ENCODE peak calls at places on chromosomes 5 and 9, in ten cellular contexts. K is lower lobe of right lung, D is mucosa of descending colon, B is Calu3, F is HL-60, L is HCT116, H is mesothelial cell of epicardium, G is foreskin fibroblast, A is GM13976, U is endothelial cell. J is an unnamed sample.
A peak's percentile ranks its signal among the peaks of the same experiment; 100 is the strongest.

GRCh38 chr9:130239741-130240241 is 25.8 kb upstream of the HMCN2 start:
- DNase-seq in B (no peak), A (peak; percentile 65), F (no peak), H (no peak), D (peak; percentile 49), K (no peak), U (no peak), G (peak; percentile 60), L (no peak), J (peak; percentile 61)

GRCh38 chr5:177432143-177432904 is 5.8 kb downstream of the GRK6 start:
- DNase-seq in U (no peak), H (no peak), G (no peak), F (no peak), B (no peak), A (peak; percentile 52), D (peak; percentile 58), L (no peak), K (no peak), J (no peak)

GRCh38 chr5:124590686-124591085 is 155.8 kb downstream of the ZNF608 start:
- DNase-seq in U (no peak), L (no peak), F (no peak), G (no peak), K (no peak), A (no peak), D (no peak), B (no peak), H (no peak), J (no peak)

GRCh38 chr5:172771439-172772111 is 580 bp upstream of the DUSP1 start:
- DNase-seq in U (no peak), H (no peak), B (no peak), G (peak; percentile 78), K (no peak), D (no peak), L (no peak), F (no peak), A (no peak), J (peak; percentile 35)

GRCh38 chr9:78296208-78296892 is 575 bp upstream of the PSAT1 start:
- DNase-seq in H (peak; percentile 53), D (peak; percentile 57), G (peak; percentile 74), A (no peak), L (no peak), U (peak; percentile 12), F (no peak), K (peak; percentile 60), B (peak; percentile 20), J (peak; percentile 24)

GRCh38 chr9:127835930-127836586 is 18.4 kb downstream of the ENG start:
- DNase-seq in L (no peak), G (peak; percentile 89), U (no peak), D (no peak), K (peak; percentile 77), H (no peak), F (peak; percentile 77), B (no peak), A (no peak), J (no peak)

GRCh38 chr5:56405116-56405515 is 172.0 kb upstream of the ANKRD55 start:
- DNase-seq in B (no peak), F (no peak), A (no peak), G (no peak), K (no peak), H (no peak), U (no peak), D (no peak), L (no peak), J (no peak)

GRCh38 chr5:150103678-150104549 is 17.6 kb upstream of the CSF1R start:
- DNase-seq in L (no peak), B (no peak), K (no peak), U (no peak), F (no peak), H (peak; percentile 37), A (no peak), G (no peak), D (no peak), J (peak; percentile 2)

GRCh38 chr9:100408541-100409175 is 18.3 kb upstream of the MSANTD3 start:
- DNase-seq in U (no peak), D (no peak), B (no peak), F (no peak), A (no peak), L (no peak), H (no peak), G (no peak), K (no peak), J (no peak)

GRCh38 chr9:120018550-120018949 is 561.4 kb downstream of the CDK5RAP2 start:
- DNase-seq in K (no peak), F (no peak), D (no peak), H (no peak), U (no peak), L (no peak), A (no peak), G (no peak), B (no peak), J (no peak)

GRCh38 chr5:139985733-139986132 is 57.4 kb downstream of the NRG2 start:
- DNase-seq in G (peak; percentile 90), U (no peak), L (peak; percentile 78), D (no peak), K (no peak), A (no peak), F (no peak), B (no peak), H (no peak), J (no peak)

GRCh38 chr5:132493821-132494220 is 3.2 kb upstream of the IRF1 start:
- DNase-seq in L (no peak), G (no peak), D (no peak), H (no peak), B (no peak), F (no peak), K (no peak), A (no peak), U (no peak), J (no peak)

GRCh38 chr5:132497488-132497997 is 7.0 kb upstream of the IRF1 start:
- DNase-seq in L (no peak), G (peak; percentile 97), U (no peak), K (peak; percentile 70), F (no peak), H (no peak), D (peak; percentile 83), B (peak; percentile 83), A (no peak), J (no peak)

GRCh38 chr5:132496631-132497487 is 6.3 kb upstream of the IRF1 start:
- DNase-seq in H (peak; percentile 80), D (peak; percentile 97), A (peak; percentile 89), K (peak; percentile 96), B (peak; percentile 95), G (peak; percentile 97), F (no peak), U (peak; percentile 67), L (no peak), J (peak; percentile 86)

GRCh38 chr5:132495063-132495671 is 4.6 kb upstream of the IRF1 start:
- DNase-seq in D (peak; percentile 62), U (no peak), G (no peak), H (peak; percentile 38), A (no peak), K (no peak), L (no peak), F (no peak), B (no peak), J (no peak)

DNA sequence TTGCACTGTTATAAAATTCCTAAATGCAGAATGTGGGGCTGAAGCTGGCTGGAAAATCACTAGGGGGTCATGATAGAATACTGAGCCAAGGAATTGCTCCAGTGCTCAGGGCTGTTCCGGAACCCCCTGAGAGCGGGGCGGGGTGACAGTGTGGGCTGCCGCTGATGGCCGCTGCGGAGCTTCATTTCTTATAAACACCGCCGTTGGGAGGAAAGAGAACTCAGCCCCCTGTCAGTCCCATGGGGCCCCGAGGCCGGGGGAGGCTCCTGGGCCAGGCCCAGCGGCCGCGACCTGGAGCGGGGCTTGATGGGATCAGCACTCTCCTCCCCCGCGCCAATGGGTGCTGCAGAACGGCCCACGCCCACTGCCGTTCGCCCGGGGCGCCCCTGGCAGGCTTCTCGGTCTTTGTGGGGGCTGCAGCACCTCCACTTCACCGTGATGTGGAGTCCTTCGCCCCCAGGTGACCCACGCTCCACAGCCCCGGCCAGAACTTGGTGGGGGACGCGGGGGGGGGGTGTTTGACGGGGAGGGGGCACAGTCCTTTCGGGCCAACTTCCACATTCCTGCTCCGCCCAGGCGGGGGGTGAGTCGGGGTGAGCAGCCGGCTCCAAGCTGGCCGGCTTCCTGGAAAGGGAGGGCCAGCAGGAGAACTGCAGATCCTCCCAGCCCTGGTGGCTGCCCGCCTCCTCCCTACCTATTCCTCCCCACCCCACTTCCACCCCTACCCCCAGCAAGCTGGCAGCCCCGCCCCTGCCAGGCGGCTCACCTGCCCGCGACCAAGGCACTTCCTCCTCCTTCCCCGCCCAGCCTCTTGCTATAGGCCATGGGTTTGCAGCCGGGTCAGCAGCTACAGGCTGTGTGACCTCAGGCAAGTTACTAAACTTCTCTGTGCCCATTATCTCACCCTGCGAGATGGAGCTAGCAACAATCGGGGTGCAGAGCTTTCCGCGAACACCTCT is 5.4 kb upstream of the IRF1 start:
- DNase-seq in A (peak; percentile 88), U (peak; percentile 43), B (peak; percentile 99), D (peak; percentile 99), H (peak; percentile 78), K (peak; percentile 97), L (peak; percentile 87), F (peak; percentile 74), G (peak; percentile 95), J (peak; percentile 86)
- TF ChIP-seq CTCF in A (no peak), U (no peak), B (no peak), D (no peak), H (no peak), K (no peak), L (no peak), F (no peak), G (no peak), J (no peak)

GRCh38 chr5:171689853-171690417 is 95.7 kb upstream of the SMIM23 start:
- DNase-seq in D (no peak), B (no peak), L (no peak), G (no peak), A (no peak), H (no peak), U (no peak), K (no peak), F (no peak), J (no peak)
- TF ChIP-seq CTCF in D (no peak), B (no peak), L (no peak), G (no peak), A (no peak), H (no peak), U (no peak), K (no peak), F (no peak), J (no peak)

DNA sequence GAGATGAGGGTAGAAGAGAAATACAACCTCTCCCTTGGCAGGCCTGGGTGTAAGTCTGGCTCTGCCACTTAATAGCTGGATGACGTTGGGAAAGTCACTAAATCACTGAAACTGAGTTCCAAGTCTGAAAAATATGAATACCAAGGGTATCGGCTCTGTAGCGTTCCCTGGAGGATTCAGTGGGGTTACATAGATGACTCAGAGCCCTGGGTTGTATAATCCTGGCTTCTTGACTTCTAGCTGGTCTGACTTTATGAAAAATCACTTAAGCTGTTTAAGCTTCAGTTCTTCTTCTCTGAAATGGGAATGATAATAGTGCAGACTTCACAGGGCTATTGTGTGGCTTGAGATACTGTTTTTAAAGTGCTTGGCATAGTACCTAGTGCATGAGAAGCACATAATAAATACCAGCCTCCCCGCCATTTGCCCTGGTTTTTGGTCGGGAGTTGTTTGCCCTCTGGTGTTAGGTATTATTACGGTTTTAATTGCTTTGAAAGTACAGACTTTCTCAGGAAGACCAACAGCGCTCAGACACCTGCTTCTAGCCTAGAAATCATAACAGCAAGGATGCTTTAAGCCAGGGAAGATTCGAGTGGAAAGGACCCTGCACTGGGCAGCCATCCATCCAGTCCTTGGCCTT is 43.0 kb downstream of the CYFIP2 start:
- DNase-seq in D (no peak), B (no peak), G (peak; percentile 60), U (no peak), K (no peak), F (no peak), A (no peak), L (no peak), H (no peak), J (no peak)
- TF ChIP-seq CTCF in D (no peak), B (no peak), G (peak; percentile 27), U (no peak), K (no peak), F (no peak), A (no peak), L (peak; percentile 21), H (no peak), J (no peak)

GRCh38 chr5:142694092-142694856 is 8.4 kb upstream of the FGF1 start:
- DNase-seq in G (no peak), B (no peak), L (no peak), H (no peak), U (no peak), D (no peak), A (no peak), K (no peak), F (no peak), J (no peak)
- TF ChIP-seq CTCF in G (no peak), B (peak; percentile 25), L (peak; percentile 29), H (peak; percentile 39), U (peak; percentile 52), D (no peak), A (no peak), K (no peak), F (no peak), J (no peak)